ENCODE peak calls at places on chromosomes 4 and X, in six cellular contexts. B is nephron progenitor cell, C is lower leg skin, D is sigmoid colon, G is lower lobe of right lung, Z is fibroblast of the aortic adventitia. F is an unnamed sample.
A peak's percentile ranks its signal among the peaks of the same experiment; 100 is the strongest.

GRCh38 chr4:99082192-99082591 is 6.4 kb downstream of the ADH5 start:
- DNase-seq in Z (no peak), D (no peak), B (no peak), G (no peak), C (no peak), F (no peak)

GRCh38 chr4:184845367-184846011 is 19.7 kb upstream of the ACSL1 start:
- DNase-seq in C (no peak), B (no peak), D (no peak), Z (peak; percentile 25), G (no peak), F (no peak)

GRCh38 chr4:152081024-152081423 is 320.2 kb upstream of the GATB start:
- DNase-seq in Z (no peak), B (no peak), C (peak; percentile 15), D (no peak), G (no peak), F (no peak)

GRCh38 chr4:83503974-83504373 is 19.1 kb upstream of the ABRAXAS1 start:
- DNase-seq in C (no peak), G (no peak), B (no peak), Z (no peak), D (no peak), F (no peak)

GRCh38 chr4:183362036-183362435 is 39.8 kb upstream of the CLDN24 start:
- DNase-seq in C (no peak), G (no peak), Z (no peak), B (no peak), D (no peak), F (no peak)

GRCh38 chr4:147157860-147158701 is 212.4 kb upstream of the TTC29 start:
- DNase-seq in Z (peak; percentile 30), G (peak; percentile 50), C (no peak), D (no peak), B (peak; percentile 72), F (peak; percentile 33)

GRCh38 chrX:46965125-46965758 is 53.0 kb downstream of the JADE3 start:
- DNase-seq in B (no peak), G (no peak), Z (peak; percentile 49), D (no peak), C (no peak), F (no peak)

GRCh38 chr4:188993871-188994270 is 854.6 kb downstream of the TRIML1 start:
- DNase-seq in G (no peak), B (no peak), D (no peak), C (no peak), Z (no peak), F (no peak)

GRCh38 chr4:90142091-90142490 is 14.9 kb downstream of the CCSER1 start:
- DNase-seq in D (no peak), C (no peak), G (no peak), B (no peak), Z (no peak), F (no peak)

GRCh38 chr4:142307857-142308256 is 538.2 kb downstream of the INPP4B start:
- DNase-seq in B (no peak), G (no peak), Z (no peak), C (no peak), D (no peak), F (no peak)

GRCh38 chr4:142312391-142312790 is 533.7 kb downstream of the INPP4B start:
- DNase-seq in Z (no peak), G (no peak), D (no peak), B (no peak), C (no peak), F (no peak)

GRCh38 chr4:142311916-142312315 is 534.2 kb downstream of the INPP4B start:
- DNase-seq in Z (no peak), D (no peak), G (no peak), B (no peak), C (no peak), F (no peak)

GRCh38 chr4:142314183-142314582 is 531.9 kb downstream of the INPP4B start:
- DNase-seq in C (no peak), G (no peak), D (no peak), B (no peak), Z (no peak), F (no peak)

GRCh38 chr4:142309772-142310171 is 536.3 kb downstream of the INPP4B start:
- DNase-seq in G (no peak), B (no peak), Z (no peak), C (no peak), D (no peak), F (no peak)
- TF ChIP-seq CTCF in G (no peak), B (no peak), Z (no peak), C (no peak), D (no peak), F (no peak)

DNA sequence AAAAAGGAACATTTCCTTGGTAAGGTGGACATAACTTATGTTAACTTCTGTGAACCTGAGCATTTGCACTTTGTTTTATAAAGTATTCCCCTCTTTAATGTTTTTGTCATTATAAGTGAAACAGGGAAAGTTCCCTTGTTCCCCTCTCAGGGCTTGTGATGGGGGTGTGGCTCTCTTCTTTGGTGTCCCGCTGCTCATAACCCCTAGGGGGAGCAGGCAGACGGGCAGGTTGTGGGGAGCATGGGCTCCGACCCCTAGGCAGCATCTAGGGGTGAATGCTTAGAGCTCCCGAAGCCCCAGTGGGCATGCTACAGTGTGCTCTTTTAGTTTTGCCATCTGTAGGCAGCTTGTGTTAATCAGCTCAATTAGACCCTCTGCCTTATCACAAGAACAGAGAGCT is 200.4 kb downstream of the DACH2 start:
- DNase-seq in G (no peak), C (no peak), D (no peak), Z (no peak), B (no peak), F (no peak)
- TF ChIP-seq CTCF in G (no peak), C (no peak), D (no peak), Z (no peak), B (no peak), F (peak; percentile 24)

DNA sequence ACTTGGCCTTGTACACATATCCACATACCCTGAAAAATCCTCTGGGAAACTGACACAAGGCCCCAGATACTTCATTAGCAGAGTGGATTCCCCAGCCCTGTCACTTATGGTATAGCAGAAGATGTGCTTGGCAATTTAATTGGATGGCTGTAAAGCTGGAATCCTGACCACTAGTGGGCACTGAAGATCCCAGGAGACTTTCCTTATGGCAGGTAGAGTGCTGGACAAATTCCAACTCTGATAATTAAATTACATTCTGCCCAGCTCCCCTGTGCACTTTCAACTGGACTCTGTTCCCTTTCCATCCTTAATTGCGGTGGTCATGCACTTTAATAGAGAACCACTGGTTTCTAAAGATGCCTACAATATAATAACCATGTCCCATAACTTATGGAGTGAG is 119.8 kb downstream of the DCK start:
- DNase-seq in C (no peak), D (no peak), G (no peak), Z (no peak), B (no peak), F (no peak)
- TF ChIP-seq CTCF in C (no peak), D (no peak), G (no peak), Z (no peak), B (no peak), F (peak; percentile 25)

GRCh38 chrX:13487731-13488505 is 81.5 kb upstream of the EGFL6 start:
- DNase-seq in B (peak; percentile 11), D (peak; percentile 64), Z (peak; percentile 97), C (no peak), G (no peak), F (no peak)
- TF ChIP-seq CTCF in B (peak; percentile 42), D (peak; percentile 70), Z (peak; percentile 71), C (no peak), G (peak; percentile 51), F (peak; percentile 61)

DNA sequence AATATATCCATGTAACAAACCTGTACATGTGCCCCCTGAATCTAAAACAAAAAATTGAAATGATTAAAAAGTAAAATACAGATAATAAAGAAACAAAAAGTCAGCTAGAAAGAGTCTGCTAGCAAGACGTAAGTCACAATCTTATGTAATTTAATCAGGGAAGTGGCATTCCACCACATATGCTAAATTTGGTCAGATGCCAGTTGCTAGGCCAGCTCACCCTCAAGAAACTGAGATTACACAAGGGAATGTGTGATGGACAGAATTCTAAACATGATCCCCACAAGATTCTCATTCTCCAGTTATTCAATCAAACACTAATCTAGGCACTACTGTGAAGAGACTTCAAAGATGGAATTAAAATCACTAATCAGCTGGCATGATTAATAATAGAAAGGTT is 689.3 kb downstream of the CENPC start:
- DNase-seq in C (no peak), G (no peak), D (no peak), Z (peak; percentile 3), B (no peak), F (no peak)
- TF ChIP-seq CTCF in C (no peak), G (no peak), D (no peak), Z (no peak), B (no peak), F (no peak)

DNA sequence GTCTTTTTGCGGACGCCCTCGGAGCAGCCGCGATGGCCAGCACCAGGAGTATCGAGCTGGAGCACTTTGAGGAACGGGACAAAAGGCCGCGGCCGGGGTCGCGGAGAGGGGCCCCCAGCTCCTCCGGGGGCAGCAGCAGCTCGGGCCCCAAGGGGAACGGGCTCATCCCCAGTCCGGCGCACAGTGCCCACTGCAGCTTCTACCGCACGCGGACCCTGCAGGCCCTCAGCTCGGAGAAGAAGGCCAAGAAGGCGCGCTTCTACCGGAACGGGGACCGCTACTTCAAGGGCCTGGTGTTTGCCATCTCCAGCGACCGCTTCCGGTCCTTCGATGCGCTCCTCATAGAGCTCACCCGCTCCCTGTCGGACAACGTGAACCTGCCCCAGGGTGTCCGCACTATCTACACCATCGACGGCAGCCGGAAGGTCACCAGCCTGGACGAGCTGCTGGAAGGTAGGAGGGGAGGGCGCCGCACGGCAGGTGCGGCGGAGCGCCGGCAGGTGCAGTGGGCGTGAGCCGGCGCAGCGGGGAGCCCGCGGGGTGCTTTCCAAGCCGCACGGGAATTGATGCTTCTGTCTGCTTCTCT is 844 bp downstream of the DCLK2 start:
- DNase-seq in G (peak; percentile 55), Z (peak; percentile 30), C (peak; percentile 85), D (peak; percentile 77), B (peak; percentile 42), F (peak; percentile 17)
- TF ChIP-seq CTCF in G (no peak), Z (no peak), C (no peak), D (no peak), B (no peak), F (peak; percentile 42)

DNA sequence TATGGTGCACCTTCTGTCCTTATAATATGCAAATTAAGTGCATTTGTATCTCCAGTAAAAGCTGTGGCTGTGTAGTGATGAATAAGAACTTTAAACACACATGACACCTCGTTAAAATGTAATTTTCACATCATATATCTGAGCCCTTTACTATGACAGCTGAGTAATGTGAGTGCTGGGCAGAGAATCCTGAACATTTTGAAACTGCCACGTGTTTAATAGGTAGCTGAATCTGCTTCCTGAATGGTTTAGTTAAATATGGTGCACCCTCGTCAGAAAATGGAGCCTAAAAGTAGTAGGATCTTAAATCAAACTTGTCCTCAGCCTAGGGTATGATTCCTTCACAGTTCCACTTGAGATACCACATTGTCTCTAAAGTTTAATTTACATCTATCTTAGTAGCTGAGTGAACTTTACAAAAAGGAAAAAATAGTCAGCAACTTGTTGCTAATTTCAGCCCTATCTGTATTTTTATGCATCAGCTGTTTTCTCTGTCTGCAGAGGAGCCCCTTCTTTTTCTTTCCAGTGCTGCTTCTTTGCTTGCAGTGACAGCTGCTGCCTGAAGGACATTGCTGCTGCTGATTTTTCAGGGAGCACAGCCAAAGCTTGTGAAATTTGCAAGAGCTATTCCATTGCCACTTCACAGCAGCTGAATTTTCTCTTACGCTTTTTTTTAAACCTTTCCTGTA is 541.0 kb downstream of the ADGRL3 start:
- DNase-seq in B (no peak), D (no peak), C (no peak), Z (no peak), G (no peak), F (no peak)
- TF ChIP-seq CTCF in B (peak; percentile 4), D (no peak), C (no peak), Z (no peak), G (no peak), F (no peak)